ENCODE peak calls at places on chromosomes 1 and 21, in six cellular contexts. B is CMK; D is activated T-cell treated with anti-CD3 and anti-CD28 coated beads, Interleukin-2, amount 50 U/mL, for 1 hour; L is progenitor cell of endocrine pancreas; G is activated CD4-positive, alpha-beta T cell treated with anti-CD3 and anti-CD28 coated beads, Interleukin-2, amount 50 U/mL, for 1 hour; V is left ventricle myocardium inferior. O is an unnamed sample.

GRCh38 chr21:37474342-37474741 is 107.8 kb downstream of the DYRK1A start:
- DNase-seq in L (no peak), V (no peak), D (no peak), G (no peak), B (no peak), O (no peak)

GRCh38 chr1:242824435-242824834 is 299.9 kb upstream of the PLD5 start:
- DNase-seq in B (no peak), D (no peak), L (no peak), V (no peak), G (no peak), O (no peak)

GRCh38 chr21:43005635-43006034 is 31.3 kb downstream of the PKNOX1 start:
- DNase-seq in D (no peak), V (no peak), G (no peak), L (no peak), B (no peak), O (peak)

GRCh38 chr21:36316872-36317484 is 3.0 kb upstream of the MORC3 start:
- DNase-seq in V (no peak), D (no peak), L (no peak), B (no peak), G (no peak), O (no peak)

GRCh38 chr1:1359668-1360468 is 1.5 kb upstream of the MXRA8 start:
- DNase-seq in B (no peak), G (no peak), L (peak), V (peak), D (no peak), O (no peak)

GRCh38 chr1:226362346-226362745 is 45.5 kb downstream of the PARP1 start:
- DNase-seq in G (no peak), V (no peak), D (no peak), B (no peak), L (no peak), O (no peak)

GRCh38 chr1:24526940-24527542 is 24.4 kb downstream of the RCAN3 start:
- DNase-seq in L (no peak), V (no peak), B (no peak), D (peak), G (peak), O (no peak)

GRCh38 chr1:117967472-117967871 is 37.9 kb downstream of the WDR3 start:
- DNase-seq in D (no peak), G (no peak), B (no peak), L (no peak), V (no peak), O (no peak)

GRCh38 chr1:21624577-21625389 is 44.4 kb downstream of the RAP1GAP start:
- DNase-seq in B (no peak), V (no peak), G (no peak), L (no peak), D (no peak), O (no peak)

GRCh38 chr1:173503391-173503790 is 26.3 kb downstream of the PRDX6 start:
- DNase-seq in B (no peak), V (no peak), D (no peak), G (no peak), L (no peak), O (no peak)

GRCh38 chr1:59104191-59104760 is 192.6 kb upstream of the FGGY start:
- DNase-seq in V (no peak), G (no peak), L (no peak), D (no peak), B (no peak), O (no peak)

GRCh38 chr1:186983327-186983726 is 154.6 kb downstream of the PLA2G4A start:
- DNase-seq in B (no peak), V (peak), L (no peak), G (no peak), D (no peak), O (no peak)

GRCh38 chr1:8586438-8586837 is 231.0 kb downstream of the RERE start:
- DNase-seq in G (no peak), D (no peak), B (no peak), L (no peak), V (no peak), O (no peak)

GRCh38 chr1:22597996-22598395 is 34.7 kb downstream of the EPHA8 start:
- DNase-seq in L (no peak), G (no peak), V (no peak), D (no peak), B (no peak), O (no peak)